ENCODE peak calls at places on chromosome 22, in seven cellular contexts. One of them, this sample, is unnamed.

GRCh38 chr22:37630839-37631435 is 8.5 kb upstream of the SH3BP1 start:
- DNase-seq in GM23248: no peak
- DNase-seq in stimulated activated CD4-positive, alpha-beta T cell treated with anti-CD3 and anti-CD28 coated beads, Interleukin-15, amount 100 ng/mL, for 24 hours: no peak
- DNase-seq in cardiac muscle cell: peak
- DNase-seq in astrocyte: no peak
- DNase-seq in activated CD8-positive, alpha-beta T cell treated with anti-CD3 and anti-CD28 coated beads, Interleukin-2, amount 10 ng/mL, durations not matched to agents 7 days and 5 days: no peak
- DNase-seq in HT-29: no peak
- DNase-seq in this sample: no peak

GRCh38 chr22:29716814-29717213 is 3.0 kb upstream of the CABP7 start:
- DNase-seq in GM23248: peak
- DNase-seq in stimulated activated CD4-positive, alpha-beta T cell treated with anti-CD3 and anti-CD28 coated beads, Interleukin-15, amount 100 ng/mL, for 24 hours: peak
- DNase-seq in cardiac muscle cell: peak
- DNase-seq in astrocyte: peak
- DNase-seq in activated CD8-positive, alpha-beta T cell treated with anti-CD3 and anti-CD28 coated beads, Interleukin-2, amount 10 ng/mL, durations not matched to agents 7 days and 5 days: peak
- DNase-seq in HT-29: peak
- DNase-seq in this sample: peak

GRCh38 chr22:39300198-39300830 is 19.1 kb downstream of the RPL3 start:
- DNase-seq in GM23248: peak
- DNase-seq in stimulated activated CD4-positive, alpha-beta T cell treated with anti-CD3 and anti-CD28 coated beads, Interleukin-15, amount 100 ng/mL, for 24 hours: no peak
- DNase-seq in cardiac muscle cell: no peak
- DNase-seq in astrocyte: no peak
- DNase-seq in activated CD8-positive, alpha-beta T cell treated with anti-CD3 and anti-CD28 coated beads, Interleukin-2, amount 10 ng/mL, durations not matched to agents 7 days and 5 days: no peak
- DNase-seq in HT-29: peak
- DNase-seq in this sample: no peak

GRCh38 chr22:50261615-50262459 is at the start of gene MAPK12:
- DNase-seq in GM23248: peak
- DNase-seq in stimulated activated CD4-positive, alpha-beta T cell treated with anti-CD3 and anti-CD28 coated beads, Interleukin-15, amount 100 ng/mL, for 24 hours: no peak
- DNase-seq in cardiac muscle cell: peak
- DNase-seq in astrocyte: no peak
- DNase-seq in activated CD8-positive, alpha-beta T cell treated with anti-CD3 and anti-CD28 coated beads, Interleukin-2, amount 10 ng/mL, durations not matched to agents 7 days and 5 days: no peak
- DNase-seq in HT-29: no peak
- DNase-seq in this sample: no peak

GRCh38 chr22:22401381-22401780 is 107.2 kb downstream of the ZNF280B start:
- DNase-seq in GM23248: no peak
- DNase-seq in stimulated activated CD4-positive, alpha-beta T cell treated with anti-CD3 and anti-CD28 coated beads, Interleukin-15, amount 100 ng/mL, for 24 hours: no peak
- DNase-seq in cardiac muscle cell: no peak
- DNase-seq in astrocyte: no peak
- DNase-seq in activated CD8-positive, alpha-beta T cell treated with anti-CD3 and anti-CD28 coated beads, Interleukin-2, amount 10 ng/mL, durations not matched to agents 7 days and 5 days: no peak
- DNase-seq in HT-29: no peak
- DNase-seq in this sample: no peak

GRCh38 chr22:50720301-50720845 is 17.6 kb upstream of the ACR start:
- DNase-seq in GM23248: peak
- DNase-seq in stimulated activated CD4-positive, alpha-beta T cell treated with anti-CD3 and anti-CD28 coated beads, Interleukin-15, amount 100 ng/mL, for 24 hours: no peak
- DNase-seq in cardiac muscle cell: peak
- DNase-seq in astrocyte: no peak
- DNase-seq in activated CD8-positive, alpha-beta T cell treated with anti-CD3 and anti-CD28 coated beads, Interleukin-2, amount 10 ng/mL, durations not matched to agents 7 days and 5 days: no peak
- DNase-seq in HT-29: no peak
- DNase-seq in this sample: no peak

GRCh38 chr22:36419177-36419911 is 31.6 kb upstream of the MYH9 start:
- DNase-seq in GM23248: peak
- DNase-seq in stimulated activated CD4-positive, alpha-beta T cell treated with anti-CD3 and anti-CD28 coated beads, Interleukin-15, amount 100 ng/mL, for 24 hours: no peak
- DNase-seq in cardiac muscle cell: peak
- DNase-seq in astrocyte: no peak
- DNase-seq in activated CD8-positive, alpha-beta T cell treated with anti-CD3 and anti-CD28 coated beads, Interleukin-2, amount 10 ng/mL, durations not matched to agents 7 days and 5 days: peak
- DNase-seq in HT-29: peak
- DNase-seq in this sample: peak

GRCh38 chr22:41009222-41009948 is 58.2 kb downstream of the RBX1 start:
- DNase-seq in GM23248: peak
- DNase-seq in stimulated activated CD4-positive, alpha-beta T cell treated with anti-CD3 and anti-CD28 coated beads, Interleukin-15, amount 100 ng/mL, for 24 hours: no peak
- DNase-seq in cardiac muscle cell: peak
- DNase-seq in astrocyte: peak
- DNase-seq in activated CD8-positive, alpha-beta T cell treated with anti-CD3 and anti-CD28 coated beads, Interleukin-2, amount 10 ng/mL, durations not matched to agents 7 days and 5 days: no peak
- DNase-seq in HT-29: no peak
- DNase-seq in this sample: no peak

GRCh38 chr22:50189184-50189848 is 3.6 kb downstream of the TRABD start:
- DNase-seq in GM23248: no peak
- DNase-seq in stimulated activated CD4-positive, alpha-beta T cell treated with anti-CD3 and anti-CD28 coated beads, Interleukin-15, amount 100 ng/mL, for 24 hours: no peak
- DNase-seq in cardiac muscle cell: no peak
- DNase-seq in astrocyte: no peak
- DNase-seq in activated CD8-positive, alpha-beta T cell treated with anti-CD3 and anti-CD28 coated beads, Interleukin-2, amount 10 ng/mL, durations not matched to agents 7 days and 5 days: no peak
- DNase-seq in HT-29: peak
- DNase-seq in this sample: no peak

GRCh38 chr22:31935961-31936635 is 8.2 kb upstream of the YWHAH start:
- DNase-seq in GM23248: no peak
- DNase-seq in stimulated activated CD4-positive, alpha-beta T cell treated with anti-CD3 and anti-CD28 coated beads, Interleukin-15, amount 100 ng/mL, for 24 hours: no peak
- DNase-seq in cardiac muscle cell: no peak
- DNase-seq in astrocyte: no peak
- DNase-seq in activated CD8-positive, alpha-beta T cell treated with anti-CD3 and anti-CD28 coated beads, Interleukin-2, amount 10 ng/mL, durations not matched to agents 7 days and 5 days: no peak
- DNase-seq in HT-29: no peak
- DNase-seq in this sample: no peak

GRCh38 chr22:45212306-45212709 is 28.4 kb downstream of the KIAA0930 start:
- DNase-seq in GM23248: peak
- DNase-seq in stimulated activated CD4-positive, alpha-beta T cell treated with anti-CD3 and anti-CD28 coated beads, Interleukin-15, amount 100 ng/mL, for 24 hours: no peak
- DNase-seq in cardiac muscle cell: peak
- DNase-seq in astrocyte: peak
- DNase-seq in activated CD8-positive, alpha-beta T cell treated with anti-CD3 and anti-CD28 coated beads, Interleukin-2, amount 10 ng/mL, durations not matched to agents 7 days and 5 days: no peak
- DNase-seq in HT-29: no peak
- DNase-seq in this sample: no peak

GRCh38 chr22:43098356-43098755 is 9.2 kb upstream of the TTLL1 start:
- DNase-seq in GM23248: no peak
- DNase-seq in stimulated activated CD4-positive, alpha-beta T cell treated with anti-CD3 and anti-CD28 coated beads, Interleukin-15, amount 100 ng/mL, for 24 hours: no peak
- DNase-seq in cardiac muscle cell: peak
- DNase-seq in astrocyte: no peak
- DNase-seq in activated CD8-positive, alpha-beta T cell treated with anti-CD3 and anti-CD28 coated beads, Interleukin-2, amount 10 ng/mL, durations not matched to agents 7 days and 5 days: no peak
- DNase-seq in HT-29: no peak
- DNase-seq in this sample: no peak

GRCh38 chr22:20459862-20460261 is 22.2 kb upstream of the SCARF2 start:
- DNase-seq in GM23248: no peak
- DNase-seq in stimulated activated CD4-positive, alpha-beta T cell treated with anti-CD3 and anti-CD28 coated beads, Interleukin-15, amount 100 ng/mL, for 24 hours: no peak
- DNase-seq in cardiac muscle cell: no peak
- DNase-seq in astrocyte: no peak
- DNase-seq in activated CD8-positive, alpha-beta T cell treated with anti-CD3 and anti-CD28 coated beads, Interleukin-2, amount 10 ng/mL, durations not matched to agents 7 days and 5 days: no peak
- DNase-seq in HT-29: no peak
- DNase-seq in this sample: no peak

GRCh38 chr22:19396561-19396933 is 35.0 kb downstream of the HIRA start:
- DNase-seq in GM23248: no peak
- DNase-seq in stimulated activated CD4-positive, alpha-beta T cell treated with anti-CD3 and anti-CD28 coated beads, Interleukin-15, amount 100 ng/mL, for 24 hours: no peak
- DNase-seq in cardiac muscle cell: no peak
- DNase-seq in astrocyte: no peak
- DNase-seq in activated CD8-positive, alpha-beta T cell treated with anti-CD3 and anti-CD28 coated beads, Interleukin-2, amount 10 ng/mL, durations not matched to agents 7 days and 5 days: no peak
- DNase-seq in HT-29: no peak
- DNase-seq in this sample: no peak

GRCh38 chr22:31085493-31085824 is 4.3 kb downstream of the SMTN start:
- DNase-seq in GM23248: peak
- DNase-seq in stimulated activated CD4-positive, alpha-beta T cell treated with anti-CD3 and anti-CD28 coated beads, Interleukin-15, amount 100 ng/mL, for 24 hours: no peak
- DNase-seq in cardiac muscle cell: peak
- DNase-seq in astrocyte: no peak
- DNase-seq in activated CD8-positive, alpha-beta T cell treated with anti-CD3 and anti-CD28 coated beads, Interleukin-2, amount 10 ng/mL, durations not matched to agents 7 days and 5 days: no peak
- DNase-seq in HT-29: peak
- DNase-seq in this sample: no peak

GRCh38 chr22:24367841-24368240 is 59.6 kb upstream of the ADORA2A start:
- DNase-seq in GM23248: peak
- DNase-seq in stimulated activated CD4-positive, alpha-beta T cell treated with anti-CD3 and anti-CD28 coated beads, Interleukin-15, amount 100 ng/mL, for 24 hours: no peak
- DNase-seq in cardiac muscle cell: peak
- DNase-seq in astrocyte: no peak
- DNase-seq in activated CD8-positive, alpha-beta T cell treated with anti-CD3 and anti-CD28 coated beads, Interleukin-2, amount 10 ng/mL, durations not matched to agents 7 days and 5 days: no peak
- DNase-seq in HT-29: no peak
- DNase-seq in this sample: no peak

GRCh38 chr22:45154383-45154782 is 9.3 kb upstream of the NUP50 start:
- DNase-seq in GM23248: peak
- DNase-seq in stimulated activated CD4-positive, alpha-beta T cell treated with anti-CD3 and anti-CD28 coated beads, Interleukin-15, amount 100 ng/mL, for 24 hours: no peak
- DNase-seq in cardiac muscle cell: peak
- DNase-seq in astrocyte: peak
- DNase-seq in activated CD8-positive, alpha-beta T cell treated with anti-CD3 and anti-CD28 coated beads, Interleukin-2, amount 10 ng/mL, durations not matched to agents 7 days and 5 days: no peak
- DNase-seq in HT-29: no peak
- DNase-seq in this sample: peak

GRCh38 chr22:38075105-38075825 is 8.7 kb downstream of the SLC16A8 start:
- DNase-seq in GM23248: no peak
- DNase-seq in stimulated activated CD4-positive, alpha-beta T cell treated with anti-CD3 and anti-CD28 coated beads, Interleukin-15, amount 100 ng/mL, for 24 hours: no peak
- DNase-seq in cardiac muscle cell: no peak
- DNase-seq in astrocyte: no peak
- DNase-seq in activated CD8-positive, alpha-beta T cell treated with anti-CD3 and anti-CD28 coated beads, Interleukin-2, amount 10 ng/mL, durations not matched to agents 7 days and 5 days: no peak
- DNase-seq in HT-29: no peak
- DNase-seq in this sample: no peak

GRCh38 chr22:39904864-39905263 is 4.0 kb downstream of the GRAP2 start:
- DNase-seq in GM23248: no peak
- DNase-seq in stimulated activated CD4-positive, alpha-beta T cell treated with anti-CD3 and anti-CD28 coated beads, Interleukin-15, amount 100 ng/mL, for 24 hours: no peak
- DNase-seq in cardiac muscle cell: no peak
- DNase-seq in astrocyte: no peak
- DNase-seq in activated CD8-positive, alpha-beta T cell treated with anti-CD3 and anti-CD28 coated beads, Interleukin-2, amount 10 ng/mL, durations not matched to agents 7 days and 5 days: no peak
- DNase-seq in HT-29: no peak
- DNase-seq in this sample: no peak

GRCh38 chr22:50443202-50443601 is 31.6 kb downstream of the SBF1 start:
- DNase-seq in GM23248: no peak
- DNase-seq in stimulated activated CD4-positive, alpha-beta T cell treated with anti-CD3 and anti-CD28 coated beads, Interleukin-15, amount 100 ng/mL, for 24 hours: no peak
- DNase-seq in cardiac muscle cell: no peak
- DNase-seq in astrocyte: no peak
- DNase-seq in activated CD8-positive, alpha-beta T cell treated with anti-CD3 and anti-CD28 coated beads, Interleukin-2, amount 10 ng/mL, durations not matched to agents 7 days and 5 days: no peak
- DNase-seq in HT-29: no peak
- DNase-seq in this sample: no peak

GRCh38 chr22:49553518-49554295 is 274.0 kb downstream of the BRD1 start:
- DNase-seq in GM23248: no peak
- DNase-seq in stimulated activated CD4-positive, alpha-beta T cell treated with anti-CD3 and anti-CD28 coated beads, Interleukin-15, amount 100 ng/mL, for 24 hours: no peak
- DNase-seq in cardiac muscle cell: no peak
- DNase-seq in astrocyte: no peak
- DNase-seq in activated CD8-positive, alpha-beta T cell treated with anti-CD3 and anti-CD28 coated beads, Interleukin-2, amount 10 ng/mL, durations not matched to agents 7 days and 5 days: no peak
- DNase-seq in HT-29: no peak
- DNase-seq in this sample: no peak

GRCh38 chr22:43561421-43562178 is 149.8 kb downstream of the MPPED1 start:
- DNase-seq in GM23248: no peak
- DNase-seq in stimulated activated CD4-positive, alpha-beta T cell treated with anti-CD3 and anti-CD28 coated beads, Interleukin-15, amount 100 ng/mL, for 24 hours: no peak
- DNase-seq in cardiac muscle cell: no peak
- DNase-seq in astrocyte: no peak
- DNase-seq in activated CD8-positive, alpha-beta T cell treated with anti-CD3 and anti-CD28 coated beads, Interleukin-2, amount 10 ng/mL, durations not matched to agents 7 days and 5 days: no peak
- DNase-seq in HT-29: no peak
- DNase-seq in this sample: no peak

GRCh38 chr22:22342697-22343602 is 98.4 kb downstream of the VPREB1 start:
- DNase-seq in GM23248: peak
- DNase-seq in stimulated activated CD4-positive, alpha-beta T cell treated with anti-CD3 and anti-CD28 coated beads, Interleukin-15, amount 100 ng/mL, for 24 hours: peak
- DNase-seq in cardiac muscle cell: peak
- DNase-seq in astrocyte: no peak
- DNase-seq in activated CD8-positive, alpha-beta T cell treated with anti-CD3 and anti-CD28 coated beads, Interleukin-2, amount 10 ng/mL, durations not matched to agents 7 days and 5 days: peak
- DNase-seq in HT-29: peak
- DNase-seq in this sample: peak

GRCh38 chr22:27903805-27904473 is 15.1 kb downstream of the PITPNB start:
- DNase-seq in GM23248: no peak
- DNase-seq in stimulated activated CD4-positive, alpha-beta T cell treated with anti-CD3 and anti-CD28 coated beads, Interleukin-15, amount 100 ng/mL, for 24 hours: no peak
- DNase-seq in cardiac muscle cell: peak
- DNase-seq in astrocyte: peak
- DNase-seq in activated CD8-positive, alpha-beta T cell treated with anti-CD3 and anti-CD28 coated beads, Interleukin-2, amount 10 ng/mL, durations not matched to agents 7 days and 5 days: no peak
- DNase-seq in HT-29: no peak
- DNase-seq in this sample: no peak

GRCh38 chr22:27991586-27992293 is 72.7 kb upstream of the PITPNB start:
- DNase-seq in GM23248: no peak
- DNase-seq in stimulated activated CD4-positive, alpha-beta T cell treated with anti-CD3 and anti-CD28 coated beads, Interleukin-15, amount 100 ng/mL, for 24 hours: no peak
- DNase-seq in cardiac muscle cell: no peak
- DNase-seq in astrocyte: no peak
- DNase-seq in activated CD8-positive, alpha-beta T cell treated with anti-CD3 and anti-CD28 coated beads, Interleukin-2, amount 10 ng/mL, durations not matched to agents 7 days and 5 days: no peak
- DNase-seq in HT-29: no peak
- DNase-seq in this sample: no peak

GRCh38 chr22:46352276-46352675 is 16.8 kb downstream of the TRMU start:
- DNase-seq in GM23248: no peak
- DNase-seq in stimulated activated CD4-positive, alpha-beta T cell treated with anti-CD3 and anti-CD28 coated beads, Interleukin-15, amount 100 ng/mL, for 24 hours: no peak
- DNase-seq in cardiac muscle cell: no peak
- DNase-seq in astrocyte: no peak
- DNase-seq in activated CD8-positive, alpha-beta T cell treated with anti-CD3 and anti-CD28 coated beads, Interleukin-2, amount 10 ng/mL, durations not matched to agents 7 days and 5 days: no peak
- DNase-seq in HT-29: no peak
- DNase-seq in this sample: no peak

GRCh38 chr22:27668828-27669797 is 132.4 kb downstream of the MN1 start:
- DNase-seq in GM23248: peak
- DNase-seq in stimulated activated CD4-positive, alpha-beta T cell treated with anti-CD3 and anti-CD28 coated beads, Interleukin-15, amount 100 ng/mL, for 24 hours: no peak
- DNase-seq in cardiac muscle cell: peak
- DNase-seq in astrocyte: peak
- DNase-seq in activated CD8-positive, alpha-beta T cell treated with anti-CD3 and anti-CD28 coated beads, Interleukin-2, amount 10 ng/mL, durations not matched to agents 7 days and 5 days: no peak
- DNase-seq in HT-29: peak
- DNase-seq in this sample: peak

GRCh38 chr22:36577019-36577418 is 48.1 kb upstream of the EIF3D start:
- DNase-seq in GM23248: peak
- DNase-seq in stimulated activated CD4-positive, alpha-beta T cell treated with anti-CD3 and anti-CD28 coated beads, Interleukin-15, amount 100 ng/mL, for 24 hours: no peak
- DNase-seq in cardiac muscle cell: peak
- DNase-seq in astrocyte: peak
- DNase-seq in activated CD8-positive, alpha-beta T cell treated with anti-CD3 and anti-CD28 coated beads, Interleukin-2, amount 10 ng/mL, durations not matched to agents 7 days and 5 days: no peak
- DNase-seq in HT-29: no peak
- DNase-seq in this sample: peak

GRCh38 chr22:26798433-26799065 is 141.2 kb downstream of the MIAT start:
- DNase-seq in GM23248: no peak
- DNase-seq in stimulated activated CD4-positive, alpha-beta T cell treated with anti-CD3 and anti-CD28 coated beads, Interleukin-15, amount 100 ng/mL, for 24 hours: no peak
- DNase-seq in cardiac muscle cell: no peak
- DNase-seq in astrocyte: no peak
- DNase-seq in activated CD8-positive, alpha-beta T cell treated with anti-CD3 and anti-CD28 coated beads, Interleukin-2, amount 10 ng/mL, durations not matched to agents 7 days and 5 days: no peak
- DNase-seq in HT-29: no peak
- DNase-seq in this sample: no peak

GRCh38 chr22:45564349-45565030 is 61.8 kb downstream of the FBLN1 start:
- DNase-seq in GM23248: peak
- DNase-seq in stimulated activated CD4-positive, alpha-beta T cell treated with anti-CD3 and anti-CD28 coated beads, Interleukin-15, amount 100 ng/mL, for 24 hours: no peak
- DNase-seq in cardiac muscle cell: no peak
- DNase-seq in astrocyte: no peak
- DNase-seq in activated CD8-positive, alpha-beta T cell treated with anti-CD3 and anti-CD28 coated beads, Interleukin-2, amount 10 ng/mL, durations not matched to agents 7 days and 5 days: no peak
- DNase-seq in HT-29: no peak
- DNase-seq in this sample: no peak

GRCh38 chr22:49412236-49412635 is 415.4 kb downstream of the BRD1 start:
- DNase-seq in GM23248: no peak
- DNase-seq in stimulated activated CD4-positive, alpha-beta T cell treated with anti-CD3 and anti-CD28 coated beads, Interleukin-15, amount 100 ng/mL, for 24 hours: no peak
- DNase-seq in cardiac muscle cell: no peak
- DNase-seq in astrocyte: no peak
- DNase-seq in activated CD8-positive, alpha-beta T cell treated with anti-CD3 and anti-CD28 coated beads, Interleukin-2, amount 10 ng/mL, durations not matched to agents 7 days and 5 days: no peak
- DNase-seq in HT-29: no peak
- DNase-seq in this sample: no peak

GRCh38 chr22:31103899-31104694 is 3.3 kb downstream of the SELENOM start:
- DNase-seq in GM23248: peak
- DNase-seq in stimulated activated CD4-positive, alpha-beta T cell treated with anti-CD3 and anti-CD28 coated beads, Interleukin-15, amount 100 ng/mL, for 24 hours: no peak
- DNase-seq in cardiac muscle cell: no peak
- DNase-seq in astrocyte: no peak
- DNase-seq in activated CD8-positive, alpha-beta T cell treated with anti-CD3 and anti-CD28 coated beads, Interleukin-2, amount 10 ng/mL, durations not matched to agents 7 days and 5 days: no peak
- DNase-seq in HT-29: no peak
- DNase-seq in this sample: no peak

GRCh38 chr22:48370508-48371325 is 1457.0 kb downstream of the BRD1 start:
- DNase-seq in GM23248: no peak
- DNase-seq in stimulated activated CD4-positive, alpha-beta T cell treated with anti-CD3 and anti-CD28 coated beads, Interleukin-15, amount 100 ng/mL, for 24 hours: no peak
- DNase-seq in cardiac muscle cell: no peak
- DNase-seq in astrocyte: no peak
- DNase-seq in activated CD8-positive, alpha-beta T cell treated with anti-CD3 and anti-CD28 coated beads, Interleukin-2, amount 10 ng/mL, durations not matched to agents 7 days and 5 days: no peak
- DNase-seq in HT-29: no peak
- DNase-seq in this sample: no peak

GRCh38 chr22:33837806-33838205 is 82.5 kb downstream of the LARGE1 start:
- DNase-seq in GM23248: no peak
- DNase-seq in stimulated activated CD4-positive, alpha-beta T cell treated with anti-CD3 and anti-CD28 coated beads, Interleukin-15, amount 100 ng/mL, for 24 hours: no peak
- DNase-seq in cardiac muscle cell: no peak
- DNase-seq in astrocyte: peak
- DNase-seq in activated CD8-positive, alpha-beta T cell treated with anti-CD3 and anti-CD28 coated beads, Interleukin-2, amount 10 ng/mL, durations not matched to agents 7 days and 5 days: no peak
- DNase-seq in HT-29: no peak
- DNase-seq in this sample: no peak

GRCh38 chr22:46053563-46054090 is 76.7 kb upstream of the WNT7B start:
- DNase-seq in GM23248: peak
- DNase-seq in stimulated activated CD4-positive, alpha-beta T cell treated with anti-CD3 and anti-CD28 coated beads, Interleukin-15, amount 100 ng/mL, for 24 hours: peak
- DNase-seq in cardiac muscle cell: peak
- DNase-seq in astrocyte: peak
- DNase-seq in activated CD8-positive, alpha-beta T cell treated with anti-CD3 and anti-CD28 coated beads, Interleukin-2, amount 10 ng/mL, durations not matched to agents 7 days and 5 days: peak
- DNase-seq in HT-29: peak
- DNase-seq in this sample: peak

GRCh38 chr22:49322231-49322630 is 505.4 kb downstream of the BRD1 start:
- DNase-seq in GM23248: no peak
- DNase-seq in stimulated activated CD4-positive, alpha-beta T cell treated with anti-CD3 and anti-CD28 coated beads, Interleukin-15, amount 100 ng/mL, for 24 hours: no peak
- DNase-seq in cardiac muscle cell: no peak
- DNase-seq in astrocyte: no peak
- DNase-seq in activated CD8-positive, alpha-beta T cell treated with anti-CD3 and anti-CD28 coated beads, Interleukin-2, amount 10 ng/mL, durations not matched to agents 7 days and 5 days: peak
- DNase-seq in HT-29: no peak
- DNase-seq in this sample: no peak

GRCh38 chr22:26632422-26633155 is 10.8 kb downstream of the CRYBA4 start:
- DNase-seq in GM23248: no peak
- DNase-seq in stimulated activated CD4-positive, alpha-beta T cell treated with anti-CD3 and anti-CD28 coated beads, Interleukin-15, amount 100 ng/mL, for 24 hours: no peak
- DNase-seq in cardiac muscle cell: peak
- DNase-seq in astrocyte: no peak
- DNase-seq in activated CD8-positive, alpha-beta T cell treated with anti-CD3 and anti-CD28 coated beads, Interleukin-2, amount 10 ng/mL, durations not matched to agents 7 days and 5 days: no peak
- DNase-seq in HT-29: no peak
- DNase-seq in this sample: no peak

GRCh38 chr22:44496305-44496704 is 1.7 kb downstream of the RTL6 start:
- DNase-seq in GM23248: no peak
- DNase-seq in stimulated activated CD4-positive, alpha-beta T cell treated with anti-CD3 and anti-CD28 coated beads, Interleukin-15, amount 100 ng/mL, for 24 hours: no peak
- DNase-seq in cardiac muscle cell: no peak
- DNase-seq in astrocyte: no peak
- DNase-seq in activated CD8-positive, alpha-beta T cell treated with anti-CD3 and anti-CD28 coated beads, Interleukin-2, amount 10 ng/mL, durations not matched to agents 7 days and 5 days: no peak
- DNase-seq in HT-29: no peak
- DNase-seq in this sample: no peak